ENCODE peak calls at places on chromosome X, in nine cellular contexts. O, X, W, P, T, Q, F, N and U are unnamed samples.

GRCh38 chrX:72352786-72353185 is 47.1 kb upstream of the CITED1 start:
- DNase-seq in O (no peak), X (no peak), W (no peak), P (no peak), T (no peak), Q (no peak), F (no peak), N (no peak), U (no peak)

GRCh38 chrX:19372170-19373033 is 28.7 kb downstream of the PDHA1 start:
- DNase-seq in O (peak; percentile 52), X (peak; percentile 61), W (peak; percentile 28), P (peak; percentile 45), T (peak; percentile 40), Q (peak; percentile 34), F (peak; percentile 34), N (peak; percentile 55), U (peak; percentile 74)

GRCh38 chrX:10548681-10549080 is 71.7 kb downstream of the MID1 start:
- DNase-seq in O (no peak), X (no peak), W (no peak), P (no peak), T (no peak), Q (no peak), F (no peak), N (no peak), U (no peak)

GRCh38 chrX:46257451-46257879 is 287.8 kb downstream of the ZNF674 start:
- DNase-seq in O (peak; percentile 36), X (no peak), W (no peak), P (no peak), T (no peak), Q (no peak), F (no peak), N (no peak), U (no peak)

GRCh38 chrX:2614911-2615310 is 76.2 kb upstream of the CD99 start:
- DNase-seq in O (peak; percentile 59), X (no peak), W (no peak), P (no peak), T (no peak), Q (no peak), F (no peak), N (no peak), U (no peak)

GRCh38 chrX:68684291-68684918 is 36.9 kb downstream of the STARD8 start:
- DNase-seq in O (no peak), X (no peak), W (no peak), P (no peak), T (peak; percentile 87), Q (no peak), F (no peak), N (no peak), U (no peak)

GRCh38 chrX:108696690-108697089 is 39.7 kb downstream of the IRS4 start:
- DNase-seq in O (peak; percentile 49), X (no peak), W (no peak), P (no peak), T (no peak), Q (no peak), F (no peak), N (no peak), U (no peak)

GRCh38 chrX:106999002-106999975 is 723 bp downstream of the MORC4 start:
- DNase-seq in O (peak; percentile 42), X (peak; percentile 43), W (peak; percentile 13), P (peak; percentile 10), T (peak; percentile 25), Q (peak; percentile 4), F (peak; percentile 12), N (peak; percentile 24), U (peak; percentile 42)

GRCh38 chrX:123923211-123923610 is 38.3 kb upstream of the STAG2 start:
- DNase-seq in O (peak; percentile 39), X (no peak), W (no peak), P (no peak), T (no peak), Q (no peak), F (no peak), N (no peak), U (no peak)

GRCh38 chrX:119686087-119686639 is 6.8 kb downstream of the SEPTIN6 start:
- DNase-seq in O (no peak), X (no peak), W (peak; percentile 78), P (no peak), T (no peak), Q (no peak), F (no peak), N (no peak), U (no peak)

GRCh38 chrX:154546354-154547244 is at the start of gene G6PD:
- DNase-seq in O (no peak), X (peak; percentile 73), W (peak; percentile 54), P (peak; percentile 67), T (peak; percentile 77), Q (no peak), F (peak; percentile 74), N (peak; percentile 69), U (no peak)

GRCh38 chrX:20026278-20026677 is 35.4 kb upstream of the BCLAF3 start:
- DNase-seq in O (peak; percentile 33), X (no peak), W (no peak), P (no peak), T (no peak), Q (no peak), F (no peak), N (no peak), U (no peak)

GRCh38 chrX:132217203-132218073 is 1.8 kb downstream of the RAP2C start:
- DNase-seq in O (peak; percentile 72), X (peak; percentile 71), W (peak; percentile 64), P (peak; percentile 58), T (peak; percentile 83), Q (peak; percentile 46), F (peak; percentile 60), N (peak; percentile 75), U (peak; percentile 66)